ENCODE peak calls at places on chromosomes 4 and X, in nine cellular contexts. V, U, D, T, Y, M, J, K and S are unnamed samples.
A peak's percentile ranks its signal among the peaks of the same experiment; 100 is the strongest.

GRCh38 chr4:152258804-152259708 is 276.8 kb downstream of the FBXW7 start:
- DNase-seq in Y (no peak), T (peak; percentile 76), J (no peak), D (no peak), K (no peak), V (no peak), U (no peak), M (peak; percentile 48), S (no peak)

GRCh38 chr4:81504685-81505598 is 33.2 kb upstream of the RASGEF1B start:
- DNase-seq in J (peak; percentile 64), U (peak; percentile 70), K (peak; percentile 9), M (no peak), Y (peak; percentile 67), D (peak; percentile 68), T (no peak), V (peak; percentile 6), S (no peak)

GRCh38 chr4:73303711-73304110 is 45.1 kb upstream of the ANKRD17 start:
- DNase-seq in J (no peak), M (no peak), K (no peak), T (no peak), U (no peak), D (no peak), Y (no peak), V (no peak), S (no peak)

GRCh38 chr4:163165217-163166017 is 1.3 kb downstream of the NAF1 start:
- DNase-seq in J (no peak), K (no peak), D (no peak), U (no peak), T (no peak), Y (no peak), M (no peak), V (no peak), S (no peak)

GRCh38 chrX:2523911-2524310 is 23.1 kb upstream of the DHRSX start:
- DNase-seq in J (no peak), T (no peak), Y (no peak), U (no peak), V (no peak), M (no peak), D (no peak), K (no peak), S (no peak)

GRCh38 chr4:185921583-185922555 is 109.9 kb upstream of the SORBS2 start:
- DNase-seq in J (no peak), U (no peak), D (no peak), Y (no peak), T (no peak), K (no peak), M (no peak), V (no peak), S (no peak)

GRCh38 chr4:53705151-53705764 is 114.0 kb upstream of the LNX1 start:
- DNase-seq in Y (no peak), U (no peak), V (no peak), T (no peak), M (no peak), D (no peak), K (no peak), J (no peak), S (no peak)

GRCh38 chr4:110088670-110089069 is 109.7 kb downstream of the ELOVL6 start:
- DNase-seq in Y (no peak), K (no peak), M (no peak), U (peak; percentile 41), V (no peak), T (no peak), D (peak; percentile 68), J (no peak), S (no peak)

GRCh38 chr4:143597271-143597670 is 83.8 kb downstream of the SMARCA5 start:
- DNase-seq in K (no peak), U (no peak), T (no peak), D (no peak), Y (no peak), V (no peak), M (no peak), J (no peak), S (no peak)

GRCh38 chrX:95836517-95836916 is 848.1 kb upstream of the DIAPH2 start:
- DNase-seq in V (no peak), T (no peak), U (no peak), D (no peak), Y (no peak), J (no peak), K (no peak), M (no peak), S (no peak)